ENCODE peak calls at places on chromosomes 5 and 9, in eight cellular contexts. T is fibroblast of pulmonary artery; Z is activated CD8-positive, alpha-beta memory T cell treated with anti-CD3 and anti-CD28 coated beads, Interleukin-2, amount 10 ng/mL, durations not matched to agents 7 days and 5 days; Q is GM13976; M is adipocyte; I is ovary; P is activated naive CD4-positive, alpha-beta T cell treated with anti-CD3 and anti-CD28 coated beads, Interleukin-2, amount 10 ng/mL, durations not matched to agents 7 days and 5 days; W is Caki2. H is an unnamed sample.

GRCh38 chr9:109249615-109250014 is 71.2 kb downstream of the EPB41L4B start:
- DNase-seq in W (no peak), Z (no peak), I (no peak), Q (no peak), T (no peak), M (no peak), P (no peak), H (no peak)

GRCh38 chr5:112005533-112005926 is 248.5 kb upstream of the NREP start:
- DNase-seq in Z (no peak), I (no peak), M (peak), T (no peak), W (peak), P (no peak), Q (no peak), H (no peak)

GRCh38 chr5:36370073-36370472 is 68.4 kb upstream of the RANBP3L start:
- DNase-seq in M (no peak), Q (no peak), P (no peak), Z (no peak), T (no peak), W (no peak), I (no peak), H (no peak)

GRCh38 chr9:36332006-36332405 is 68.1 kb downstream of the RNF38 start:
- DNase-seq in T (no peak), W (no peak), Z (no peak), M (no peak), P (no peak), I (no peak), Q (no peak), H (no peak)

GRCh38 chr9:136754626-136755284 is 3.3 kb downstream of the LCN8 start:
- DNase-seq in P (no peak), I (no peak), T (no peak), W (no peak), M (no peak), Z (no peak), Q (no peak), H (no peak)

GRCh38 chr9:137384116-137384756 is 38.7 kb downstream of the EXD3 start:
- DNase-seq in T (peak), Q (no peak), W (no peak), I (peak), M (no peak), Z (no peak), P (no peak), H (no peak)

GRCh38 chr9:73643379-73644013 is 491.8 kb downstream of the ANXA1 start:
- DNase-seq in P (no peak), Q (no peak), I (no peak), M (peak), T (peak), W (peak), Z (no peak), H (no peak)

GRCh38 chr5:966941-967340 is 41.7 kb upstream of the NKD2 start:
- DNase-seq in P (no peak), T (no peak), M (no peak), I (no peak), W (no peak), Z (no peak), Q (no peak), H (no peak)

GRCh38 chr5:145246961-145247744 is 588.0 kb downstream of the PRELID2 start:
- DNase-seq in M (peak), Z (no peak), I (no peak), P (no peak), Q (no peak), T (no peak), W (no peak), H (no peak)

GRCh38 chr9:5493597-5494511 is 16.5 kb upstream of the PDCD1LG2 start:
- DNase-seq in I (no peak), P (no peak), M (peak), Q (peak), Z (peak), W (peak), T (peak), H (no peak)

GRCh38 chr5:17056056-17056690 is 120.1 kb upstream of the MYO10 start:
- DNase-seq in P (no peak), Q (no peak), I (no peak), M (peak), Z (no peak), T (peak), W (peak), H (no peak)

GRCh38 chr5:19314840-19315239 is 673.2 kb downstream of the CDH18 start:
- DNase-seq in I (peak), M (peak), Z (no peak), Q (no peak), W (peak), T (no peak), P (no peak), H (no peak)

GRCh38 chr5:39892708-39893107 is 467.9 kb upstream of the DAB2 start:
- DNase-seq in T (peak), M (peak), P (no peak), Z (no peak), I (no peak), W (no peak), Q (no peak), H (no peak)

GRCh38 chr9:127219533-127219932 is 45.0 kb upstream of the GARNL3 start:
- DNase-seq in W (no peak), M (no peak), P (no peak), Z (no peak), Q (no peak), T (no peak), I (no peak), H (no peak)

GRCh38 chr9:86749530-86750275 is 197.6 kb downstream of the GAS1 start:
- DNase-seq in Q (no peak), T (peak), Z (no peak), W (peak), P (no peak), I (no peak), M (peak), H (no peak)

GRCh38 chr9:36450110-36450732 is 50.2 kb upstream of the RNF38 start:
- DNase-seq in W (peak), Q (peak), T (peak), Z (peak), P (peak), I (peak), M (peak), H (peak)

GRCh38 chr5:102663771-102664530 is 91.2 kb upstream of the PAM start:
- DNase-seq in I (no peak), Z (no peak), T (no peak), P (no peak), M (peak), W (no peak), Q (no peak), H (no peak)

GRCh38 chr5:76765249-76765648 is 49.3 kb downstream of the F2R start:
- DNase-seq in T (peak), Z (no peak), I (no peak), M (no peak), P (no peak), Q (no peak), W (no peak), H (no peak)

GRCh38 chr5:92364986-92365550 is 982.0 kb upstream of the ARRDC3 start:
- DNase-seq in Q (no peak), W (no peak), P (no peak), Z (no peak), T (peak), M (peak), I (no peak), H (no peak)

GRCh38 chr9:95793924-95794828 is 81.3 kb upstream of the ERCC6L2 start:
- DNase-seq in M (peak), Z (no peak), P (no peak), T (peak), W (peak), I (no peak), Q (no peak), H (peak)

GRCh38 chr9:6943293-6943692 is 185.5 kb downstream of the KDM4C start:
- DNase-seq in T (no peak), Q (no peak), M (no peak), W (no peak), I (no peak), P (no peak), Z (no peak), H (no peak)

GRCh38 chr5:105956456-105957177 is 1714.1 kb downstream of the EFNA5 start:
- DNase-seq in Z (no peak), I (no peak), T (peak), W (peak), P (no peak), Q (no peak), M (peak), H (no peak)

GRCh38 chr5:147479949-147480348 is 29.9 kb downstream of the DPYSL3 start:
- DNase-seq in M (peak), I (no peak), W (peak), Q (no peak), P (no peak), Z (no peak), T (peak), H (no peak)

GRCh38 chr5:107294669-107295068 is 376.1 kb downstream of the EFNA5 start:
- DNase-seq in P (no peak), Q (no peak), I (no peak), Z (no peak), T (no peak), M (peak), W (no peak), H (no peak)

GRCh38 chr9:33164138-33164809 is 2.9 kb downstream of the B4GALT1 start:
- DNase-seq in I (no peak), Z (no peak), M (no peak), Q (peak), P (peak), T (no peak), W (no peak), H (no peak)

GRCh38 chr9:112894031-112894430 is 3.4 kb upstream of the SLC46A2 start:
- DNase-seq in T (peak), Z (no peak), W (no peak), I (no peak), M (peak), P (no peak), Q (no peak), H (no peak)

GRCh38 chr5:90477073-90477472 is 2.4 kb downstream of the POLR3G start:
- DNase-seq in T (no peak), Q (no peak), Z (no peak), P (no peak), W (no peak), I (no peak), M (no peak), H (no peak)

GRCh38 chr9:133104718-133105460 is 16.2 kb downstream of the RALGDS start:
- DNase-seq in W (no peak), Z (no peak), Q (no peak), I (no peak), P (peak), M (no peak), T (no peak), H (no peak)

GRCh38 chr9:99006979-99007378 is 63.3 kb downstream of the COL15A1 start:
- DNase-seq in T (no peak), I (no peak), P (no peak), W (no peak), Q (no peak), M (no peak), Z (no peak), H (no peak)

GRCh38 chr9:115939065-115939765 is 214.4 kb upstream of the PAPPA start:
- DNase-seq in W (no peak), M (peak), Q (no peak), P (no peak), I (no peak), T (peak), Z (no peak), H (no peak)